ENCODE peak calls at places on chromosome 11, in six cellular contexts. T is GM23338; B is fibroblast of pulmonary artery; X is HFF-Myc; D is stimulated activated CD8-positive, alpha-beta memory T cell treated with anti-CD3 and anti-CD28 coated beads, Interleukin-15, amount 100 ng/mL, for 1 hour; O is HT1080. Z is an unnamed sample.

GRCh38 chr11:47378836-47379170 is 456 bp upstream of the SPI1 start:
- DNase-seq in T (no peak), B (no peak), X (no peak), D (no peak), O (no peak), Z (no peak)

GRCh38 chr11:33657757-33658156 is 42.9 kb downstream of the C11orf91 start:
- DNase-seq in T (no peak), B (no peak), X (no peak), D (no peak), O (no peak), Z (no peak)

GRCh38 chr11:125494601-125494986 is 1.5 kb downstream of the FEZ1 start:
- DNase-seq in T (no peak), B (no peak), X (no peak), D (no peak), O (no peak), Z (no peak)

GRCh38 chr11:133929401-133930052 is 27.2 kb downstream of the IGSF9B start:
- DNase-seq in T (no peak), B (no peak), X (no peak), D (no peak), O (no peak), Z (no peak)

GRCh38 chr11:130318031-130318673 is 3.4 kb upstream of the ZBTB44 start:
- DNase-seq in T (no peak), B (no peak), X (no peak), D (no peak), O (no peak), Z (no peak)

GRCh38 chr11:78256962-78257361 is 68.2 kb downstream of the USP35 start:
- DNase-seq in T (no peak), B (peak), X (no peak), D (no peak), O (peak), Z (no peak)

GRCh38 chr11:112797653-112798293 is 163.4 kb upstream of the NCAM1 start:
- DNase-seq in T (peak), B (peak), X (no peak), D (no peak), O (peak), Z (no peak)

GRCh38 chr11:19719960-19720359 is 7.3 kb downstream of the NAV2 start:
- DNase-seq in T (no peak), B (no peak), X (no peak), D (no peak), O (no peak), Z (no peak)

GRCh38 chr11:67632982-67633755 is 3.4 kb upstream of the NUDT8 start:
- DNase-seq in T (no peak), B (no peak), X (no peak), D (no peak), O (no peak), Z (no peak)

GRCh38 chr11:38384568-38384967 is 1786.5 kb upstream of the RAG2 start:
- DNase-seq in T (no peak), B (peak), X (no peak), D (no peak), O (peak), Z (peak)

GRCh38 chr11:16911186-16911585 is 103.0 kb downstream of the PLEKHA7 start:
- DNase-seq in T (no peak), B (no peak), X (no peak), D (no peak), O (no peak), Z (no peak)

GRCh38 chr11:64357446-64357845 is 1.5 kb upstream of the RPS6KA4 start:
- DNase-seq in T (no peak), B (no peak), X (no peak), D (no peak), O (no peak), Z (no peak)

GRCh38 chr11:11464555-11464954 is 111.5 kb upstream of the CSNK2A3 start:
- DNase-seq in T (no peak), B (no peak), X (no peak), D (no peak), O (no peak), Z (no peak)

GRCh38 chr11:61514050-61514917 is 5.7 kb downstream of the LRRC10B start:
- DNase-seq in T (peak), B (no peak), X (no peak), D (no peak), O (no peak), Z (no peak)

GRCh38 chr11:33734441-33735165 is 1.6 kb downstream of the CD59 start:
- DNase-seq in T (no peak), B (peak), X (no peak), D (no peak), O (peak), Z (no peak)

GRCh38 chr11:10934293-10934850 is 76.5 kb upstream of the ZBED5 start:
- DNase-seq in T (no peak), B (no peak), X (no peak), D (no peak), O (no peak), Z (no peak)

GRCh38 chr11:37972691-37973090 is 1374.7 kb upstream of the RAG2 start:
- DNase-seq in T (no peak), B (peak), X (no peak), D (no peak), O (no peak), Z (no peak)

GRCh38 chr11:23991140-23991539 is 505.7 kb upstream of the LUZP2 start:
- DNase-seq in T (no peak), B (peak), X (no peak), D (no peak), O (no peak), Z (no peak)

GRCh38 chr11:66280428-66280827 is 2.5 kb downstream of the CNIH2 start:
- DNase-seq in T (peak), B (no peak), X (no peak), D (no peak), O (no peak), Z (no peak)

Z was measured in RWPE1.